ENCODE peak calls at places on chromosomes 12 and 14, in nine cellular contexts. F is left ventricle myocardium superior; U is mucosa of descending colon; Q is activated T-cell treated with anti-CD3 and anti-CD28 coated beads, Interleukin-2, amount 50 U/mL, for 4 hours; M is right lobe of liver; I is lower lobe of right lung; P is Right ventricle myocardium inferior; G is upper lobe of left lung; H is Panc1. V is an unnamed sample.
A peak's percentile ranks its signal among the peaks of the same experiment; 100 is the strongest.

GRCh38 chr14:59333668-59334067 is 131.5 kb downstream of the GPR135 start:
- ATAC-seq in U (peak; percentile 70), G (peak; percentile 93), P (peak; percentile 94), Q (no peak), F (peak; percentile 93), M (peak; percentile 81), H (no peak), I (peak; percentile 95), V (peak; percentile 48)

GRCh38 chr12:12926571-12927071 is 25.3 kb downstream of the GPRC5D start:
- ATAC-seq in P (no peak), M (no peak), G (peak; percentile 1), I (peak; percentile 13), H (peak; percentile 50), F (no peak), Q (no peak), U (no peak), V (peak; percentile 30)

GRCh38 chr12:21615441-21615840 is 10.8 kb upstream of the GYS2 start:
- ATAC-seq in F (no peak), P (no peak), H (no peak), I (peak; percentile 56), Q (peak; percentile 96), G (peak; percentile 28), M (no peak), U (no peak), V (no peak)

GRCh38 chr14:60590907-60591510 is 58.3 kb downstream of the SIX1 start:
- ATAC-seq in U (no peak), G (no peak), Q (no peak), H (no peak), M (no peak), F (no peak), I (no peak), P (no peak), V (no peak)

GRCh38 chr14:55122441-55122986 is 6.5 kb upstream of the LGALS3 start:
- ATAC-seq in F (peak; percentile 92), U (peak; percentile 72), P (peak; percentile 88), I (no peak), G (no peak), H (peak; percentile 50), M (peak; percentile 16), Q (no peak), V (peak; percentile 78)

GRCh38 chr14:84234281-84234680 is 1295.7 kb upstream of the FLRT2 start:
- ATAC-seq in G (no peak), Q (no peak), H (no peak), F (no peak), U (no peak), P (no peak), M (no peak), I (peak; percentile 63), V (peak; percentile 65)

GRCh38 chr14:73049428-73049827 is 8.9 kb upstream of the RBM25 start:
- ATAC-seq in P (no peak), Q (no peak), U (no peak), H (no peak), I (no peak), F (no peak), M (no peak), G (no peak), V (peak; percentile 44)

GRCh38 chr14:64703393-64704144 is 655 bp upstream of the PLEKHG3 start:
- ATAC-seq in G (no peak), M (no peak), P (peak; percentile 3), F (no peak), Q (no peak), I (no peak), H (peak; percentile 2), U (no peak), V (no peak)

GRCh38 chr14:20820063-20820904 is 17.6 kb upstream of the RNASE1 start:
- ATAC-seq in H (no peak), I (no peak), G (no peak), U (peak; percentile 85), M (no peak), P (no peak), F (no peak), Q (no peak), V (no peak)

GRCh38 chr14:58805057-58805456 is 167.3 kb downstream of the DACT1 start:
- ATAC-seq in I (no peak), Q (no peak), H (no peak), M (no peak), U (no peak), G (peak; percentile 95), F (peak; percentile 92), P (peak; percentile 95), V (no peak)

GRCh38 chr12:31714406-31715271 is 14.2 kb downstream of the AMN1 start:
- ATAC-seq in U (no peak), Q (no peak), M (no peak), F (no peak), P (no peak), G (no peak), I (no peak), H (peak; percentile 54), V (no peak)

GRCh38 chr12:107134558-107134957 is 41.2 kb upstream of the CRY1 start:
- ATAC-seq in U (peak; percentile 38), G (no peak), H (no peak), M (no peak), F (no peak), Q (peak; percentile 78), P (no peak), I (no peak), V (peak; percentile 43)

GRCh38 chr14:103763730-103764488 is 48.3 kb downstream of the ZFYVE21 start:
- ATAC-seq in M (no peak), G (no peak), I (no peak), U (no peak), H (no peak), Q (no peak), P (no peak), F (no peak), V (no peak)

GRCh38 chr14:80567905-80568512 is 356.7 kb upstream of the DIO2 start:
- ATAC-seq in Q (peak; percentile 85), H (peak; percentile 51), F (no peak), I (no peak), U (peak; percentile 25), G (no peak), P (no peak), M (no peak), V (peak; percentile 95)

GRCh38 chr12:15320881-15321280 is 1.4 kb upstream of the PTPRO start:
- ATAC-seq in G (no peak), F (no peak), P (no peak), U (no peak), Q (no peak), M (no peak), H (no peak), I (no peak), V (peak; percentile 43)

GRCh38 chr12:4027412-4027811 is 154.2 kb upstream of the PARP11 start:
- ATAC-seq in M (peak; percentile 29), Q (peak; percentile 36), G (no peak), I (no peak), U (peak; percentile 38), F (no peak), P (no peak), H (no peak), V (no peak)

GRCh38 chr12:20063116-20063515 is 305.2 kb upstream of the PDE3A start:
- ATAC-seq in H (no peak), G (no peak), F (no peak), M (no peak), U (no peak), I (no peak), Q (no peak), P (no peak), V (no peak)

GRCh38 chr12:91441236-91441635 is 258.6 kb upstream of the DCN start:
- ATAC-seq in F (no peak), I (no peak), H (no peak), U (no peak), M (no peak), G (no peak), P (no peak), Q (no peak), V (no peak)

GRCh38 chr14:35352274-35353233 is 52.0 kb downstream of the NFKBIA start:
- ATAC-seq in H (no peak), P (peak; percentile 75), I (peak; percentile 38), M (peak; percentile 25), Q (no peak), F (peak; percentile 83), G (peak; percentile 72), U (no peak), V (no peak)

GRCh38 chr14:34453226-34453625 is 8.8 kb downstream of the SPTSSA start:
- ATAC-seq in M (no peak), Q (no peak), P (no peak), F (no peak), H (no peak), G (no peak), I (peak; percentile 39), U (no peak), V (no peak)

GRCh38 chr12:52949413-52950331 is 754 bp downstream of the KRT18 start:
- ATAC-seq in P (peak; percentile 45), H (peak; percentile 64), Q (no peak), G (peak; percentile 63), M (peak; percentile 38), I (peak; percentile 81), F (peak; percentile 40), U (peak; percentile 80), V (peak; percentile 93)

GRCh38 chr12:115223322-115223721 is 539.3 kb upstream of the TBX3 start:
- ATAC-seq in M (no peak), G (no peak), I (peak; percentile 53), H (no peak), U (no peak), F (peak; percentile 45), P (no peak), Q (no peak), V (no peak)

GRCh38 chr14:24331731-24332093 is 3.2 kb downstream of the ADCY4 start:
- ATAC-seq in Q (no peak), M (no peak), F (no peak), H (peak; percentile 33), P (no peak), U (no peak), G (no peak), I (no peak), V (no peak)

GRCh38 chr12:79710707-79711483 is 20.1 kb upstream of the PAWR start:
- ATAC-seq in M (no peak), U (peak; percentile 13), P (no peak), H (no peak), G (no peak), I (peak; percentile 50), Q (no peak), F (no peak), V (no peak)

GRCh38 chr12:92991134-92991533 is 62.0 kb upstream of the EEA1 start:
- ATAC-seq in U (no peak), G (no peak), H (no peak), Q (no peak), M (no peak), F (no peak), P (no peak), I (no peak), V (no peak)

GRCh38 chr12:52835271-52836041 is 1.3 kb upstream of the KRT79 start:
- ATAC-seq in G (no peak), P (no peak), H (no peak), Q (no peak), I (no peak), F (no peak), M (no peak), U (no peak), V (no peak)

GRCh38 chr14:61651355-61651754 is 44.0 kb upstream of the HIF1A start:
- ATAC-seq in U (no peak), G (no peak), P (no peak), H (no peak), I (no peak), Q (no peak), M (no peak), F (no peak), V (no peak)

GRCh38 chr14:45426685-45427282 is 173.8 kb upstream of the MIS18BP1 start:
- ATAC-seq in G (peak; percentile 52), M (peak; percentile 86), P (peak; percentile 39), H (peak; percentile 74), I (peak; percentile 42), F (peak; percentile 54), Q (no peak), U (peak; percentile 48), V (peak; percentile 56)

GRCh38 chr12:70798016-70798768 is 122.3 kb downstream of the PTPRR start:
- ATAC-seq in G (peak; percentile 47), H (no peak), M (no peak), U (no peak), Q (no peak), F (peak; percentile 63), P (peak; percentile 44), I (no peak), V (no peak)

GRCh38 chr12:101941306-101942000 is 64.1 kb downstream of the DRAM1 start:
- ATAC-seq in P (no peak), Q (no peak), M (no peak), H (no peak), F (no peak), G (no peak), U (no peak), I (peak; percentile 21), V (no peak)

GRCh38 chr12:52629251-52630103 is 11.1 kb upstream of the KRT73 start:
- ATAC-seq in Q (no peak), F (no peak), M (no peak), H (no peak), G (no peak), U (no peak), P (no peak), I (peak; percentile 31), V (no peak)

V was measured in esophagus mucosa.